ENCODE peak calls at places on chromosomes 12 and 14, in nine cellular contexts. F is neuronal stem cell, D is aorta, E is left ventricle myocardium inferior, I is endodermal cell, Y is adrenal gland, V is ovary, B is sigmoid colon, A is IMR-90. K is an unnamed sample. For H3K36me3, the result is how much of the 10 kb centered on the place peaks cover.

GRCh38 chr12:101859664-101860607 is 17.4 kb upstream of the DRAM1 start:
- DNase-seq in F (no peak), D (no peak), E (no peak), I (no peak), Y (no peak), V (no peak), B (no peak), A (peak), K (no peak)

GRCh38 chr12:57727758-57728395 is 10.7 kb downstream of the AGAP2 start:
- DNase-seq in F (no peak), D (no peak), E (no peak), I (peak), Y (peak), V (peak), B (no peak), A (no peak), K (no peak)

GRCh38 chr14:94125659-94126418 is 3.6 kb downstream of the IFI27L2 start:
- DNase-seq in F (no peak), D (no peak), E (no peak), I (peak), Y (no peak), V (no peak), B (peak), A (no peak), K (no peak)

GRCh38 chr12:42790761-42791151 is 201.2 kb upstream of the PRICKLE1 start:
- DNase-seq in F (no peak), D (no peak), E (no peak), I (peak), Y (peak), V (no peak), B (no peak), A (peak), K (no peak)

GRCh38 chr12:94149781-94150482 is 1.6 kb downstream of the PLXNC1 start:
- DNase-seq in F (peak), D (peak), E (peak), I (peak), Y (no peak), V (peak), B (peak), A (no peak), K (peak)

GRCh38 chr12:19382111-19382526 is 57.2 kb upstream of the AEBP2 start:
- DNase-seq in F (no peak), D (peak), E (no peak), I (peak), Y (peak), V (no peak), B (peak), A (peak), K (peak)

GRCh38 chr14:99422220-99423010 is 58.2 kb downstream of the SETD3 start:
- DNase-seq in F (no peak), D (no peak), E (no peak), I (no peak), Y (no peak), V (no peak), B (no peak), A (no peak), K (no peak)

GRCh38 chr12:96108321-96108720 is 72.9 kb upstream of the LTA4H start:
- DNase-seq in F (no peak), D (peak), E (peak), I (peak), Y (peak), V (peak), B (peak), A (no peak), K (no peak)

GRCh38 chr14:73465833-73466532 is 7.6 kb upstream of the NUMB start:
- DNase-seq in F (no peak), D (no peak), E (no peak), I (no peak), Y (no peak), V (no peak), B (no peak), A (peak), K (no peak)

GRCh38 chr12:109981311-109981710 is 14.9 kb downstream of the GIT2 start:
- DNase-seq in F (no peak), D (no peak), E (no peak), I (no peak), Y (no peak), V (no peak), B (no peak), A (no peak), K (no peak)

GRCh38 chr12:104662203-104662602 is 205.5 kb downstream of the CHST11 start:
- DNase-seq in F (no peak), D (no peak), E (no peak), I (no peak), Y (no peak), V (no peak), B (no peak), A (peak), K (no peak)

GRCh38 chr12:10409387-10409786 is at the start of gene KLRC4:
- DNase-seq in F (no peak), D (no peak), E (no peak), I (no peak), Y (no peak), V (no peak), B (no peak), A (peak), K (no peak)

GRCh38 chr14:93304771-93305170 is 28.1 kb downstream of the BTBD7 start:
- DNase-seq in F (no peak), D (no peak), E (no peak), I (no peak), Y (no peak), V (no peak), B (no peak), A (peak), K (no peak)

GRCh38 chr14:36588788-36589187 is 6.4 kb upstream of the NKX2-8 start:
- DNase-seq in F (no peak), D (no peak), E (no peak), I (no peak), Y (no peak), V (no peak), B (no peak), A (no peak), K (no peak)

GRCh38 chr14:73143003-73143402 is 6.7 kb downstream of the PSEN1 start:
- DNase-seq in F (peak), D (no peak), E (no peak), I (no peak), Y (peak), V (no peak), B (no peak), A (no peak), K (no peak)

GRCh38 chr12:49000346-49000745 is 1.2 kb upstream of the DDN start:
- DNase-seq in F (no peak), D (peak), E (no peak), I (no peak), Y (no peak), V (no peak), B (no peak), A (no peak), K (no peak)

GRCh38 chr14:102777711-102778615 is 714 bp downstream of the TRAF3 start:
- DNase-seq in F (no peak), D (no peak), E (peak), I (peak), Y (no peak), V (no peak), B (no peak), A (peak), K (peak)

GRCh38 chr14:104563742-104564615 is 15.6 kb upstream of the C14orf180 start:
- DNase-seq in F (peak), D (peak), E (peak), I (peak), Y (peak), V (peak), B (peak), A (peak), K (peak)
- H3K36me3 ChIP-seq in F (under half), D (under half), E (under half), I (under half), Y (under half), V (under half), B (under half), A (under half), K (under half)

GRCh38 chr14:95222870-95223398 is 65.6 kb upstream of the DICER1 start:
- DNase-seq in F (no peak), D (no peak), E (no peak), I (no peak), Y (no peak), V (no peak), B (peak), A (peak), K (no peak)
- H3K36me3 ChIP-seq in F (under half), D (under half), E (under half), I (under half), Y (under half), V (under half), B (under half), A (under half), K (under half)

DNA sequence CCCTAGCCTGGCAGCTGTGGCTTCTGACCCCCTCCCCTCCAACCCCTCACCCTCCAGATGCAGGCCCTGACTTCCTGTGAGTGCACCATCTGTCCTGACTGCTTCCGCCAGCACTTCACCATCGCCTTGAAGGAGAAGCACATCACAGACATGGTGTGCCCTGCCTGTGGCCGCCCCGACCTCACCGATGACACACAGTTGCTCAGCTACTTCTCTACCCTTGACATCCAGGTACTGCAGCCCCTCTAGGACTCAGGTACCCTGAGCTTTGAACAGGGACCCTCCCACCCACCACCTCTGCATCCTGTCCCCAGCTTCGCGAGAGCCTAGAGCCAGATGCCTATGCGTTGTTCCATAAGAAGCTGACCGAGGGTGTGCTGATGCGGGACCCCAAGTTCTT is 6.0 kb upstream of the IRF9 start:
- DNase-seq in F (no peak), D (no peak), E (no peak), I (no peak), Y (no peak), V (no peak), B (no peak), A (no peak), K (no peak)
- H3K36me3 ChIP-seq in F (half or more), D (under half), E (half or more), I (half or more), Y (half or more), V (under half), B (half or more), A (half or more), K (half or more)

DNA sequence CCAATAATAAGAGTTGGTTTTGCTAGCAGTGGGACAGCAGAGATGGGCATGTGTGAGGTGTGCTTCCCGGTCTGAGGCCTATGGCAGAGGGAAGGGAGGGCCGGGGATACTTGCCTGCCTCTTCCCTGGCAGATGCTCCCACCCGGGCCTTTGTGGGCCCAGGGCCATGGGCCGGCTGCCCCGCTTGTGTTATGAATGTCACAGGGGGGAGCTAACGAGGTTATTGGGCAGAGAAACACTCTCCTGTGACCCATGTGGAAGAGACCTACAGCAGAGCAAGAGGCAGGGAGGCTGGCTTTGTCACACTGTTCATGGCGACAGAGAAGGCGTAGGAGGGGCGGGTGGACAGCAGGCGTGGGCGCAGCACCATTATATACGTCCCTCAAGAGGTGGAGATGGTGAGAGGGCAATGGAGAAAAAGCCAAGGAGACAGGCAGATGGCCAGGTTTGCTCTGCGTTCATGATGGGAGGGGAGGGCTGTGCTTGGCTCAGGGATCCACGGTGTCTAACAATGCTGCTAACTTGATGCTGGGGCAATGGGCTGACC is 13.3 kb downstream of the CCND2 start:
- DNase-seq in F (no peak), D (no peak), E (no peak), I (peak), Y (no peak), V (no peak), B (no peak), A (no peak), K (no peak)
- H3K36me3 ChIP-seq in F (half or more), D (under half), E (half or more), I (half or more), Y (half or more), V (under half), B (half or more), A (under half), K (half or more)

GRCh38 chr12:53481957-53482586 is 17.2 kb downstream of the MAP3K12 start:
- DNase-seq in F (no peak), D (no peak), E (no peak), I (peak), Y (no peak), V (no peak), B (peak), A (no peak), K (peak)

GRCh38 chr12:53483225-53483978 is 15.9 kb downstream of the MAP3K12 start:
- DNase-seq in F (no peak), D (no peak), E (no peak), I (peak), Y (no peak), V (no peak), B (peak), A (no peak), K (peak)

GRCh38 chr12:53482626-53483165 is 16.6 kb downstream of the MAP3K12 start:
- DNase-seq in F (no peak), D (no peak), E (no peak), I (peak), Y (no peak), V (no peak), B (peak), A (no peak), K (peak)

GRCh38 chr12:53484686-53485567 is 14.3 kb downstream of the MAP3K12 start:
- DNase-seq in F (no peak), D (no peak), E (no peak), I (peak), Y (no peak), V (no peak), B (peak), A (no peak), K (peak)

DNA sequence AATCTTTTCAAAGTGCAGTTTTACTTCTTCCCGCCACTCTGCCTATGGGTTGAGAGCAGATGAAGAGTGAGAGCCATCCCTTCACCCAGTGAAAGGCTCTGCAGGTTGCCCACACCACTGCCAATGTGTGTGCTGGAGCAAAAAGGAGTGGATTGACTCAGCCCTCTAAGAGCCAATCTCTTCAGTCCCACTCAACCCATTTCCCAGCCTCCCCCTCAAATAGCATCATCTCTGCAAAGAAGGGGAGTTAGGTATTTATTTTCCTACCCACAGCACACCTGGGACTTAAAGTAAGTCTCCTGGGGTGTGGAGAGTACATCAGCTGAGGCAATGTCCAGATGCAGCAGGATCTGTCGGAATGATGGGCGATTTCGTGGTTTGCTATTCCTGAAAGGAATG is 15.3 kb downstream of the MAP3K12 start:
- DNase-seq in F (no peak), D (no peak), E (no peak), I (no peak), Y (no peak), V (no peak), B (peak), A (no peak), K (no peak)
- H3K36me3 ChIP-seq in F (half or more), D (under half), E (half or more), I (half or more), Y (half or more), V (under half), B (half or more), A (half or more), K (half or more)